ENCODE peak calls at places on chromosomes 3 and 15, in eight cellular contexts. H is GM04503, L is iPS-NIHi11, D is NAMALWA, Y is AG08395, C is WTC11, B is substantia nigra, P is H4. A is an unnamed sample.

GRCh38 chr3:151501905-151502615 is 41.2 kb upstream of the IGSF10 start:
- DNase-seq in H (no peak), L (no peak), D (no peak), Y (no peak), C (no peak), B (no peak), P (no peak), A (no peak)

GRCh38 chr15:95170587-95171380 is 939.4 kb downstream of the MCTP2 start:
- DNase-seq in H (no peak), L (no peak), D (no peak), Y (no peak), C (no peak), B (no peak), P (peak), A (no peak)

GRCh38 chr3:78139166-78139565 is 1099.3 kb downstream of the ROBO2 start:
- DNase-seq in H (no peak), L (no peak), D (no peak), Y (no peak), C (no peak), B (no peak), P (no peak), A (no peak)

GRCh38 chr3:129428382-129429079 is at the start of gene EFCAB12:
- DNase-seq in H (no peak), L (peak), D (peak), Y (peak), C (peak), B (peak), P (peak), A (peak)

GRCh38 chr15:44157679-44158078 is 37.4 kb downstream of the FRMD5 start:
- DNase-seq in H (peak), L (no peak), D (no peak), Y (peak), C (no peak), B (no peak), P (peak), A (peak)

GRCh38 chr3:106206165-106206564 is 337.4 kb upstream of the CBLB start:
- DNase-seq in H (no peak), L (peak), D (no peak), Y (peak), C (no peak), B (no peak), P (no peak), A (no peak)

GRCh38 chr15:83158393-83158792 is 49.2 kb downstream of the HDGFL3 start:
- DNase-seq in H (no peak), L (no peak), D (no peak), Y (no peak), C (no peak), B (no peak), P (no peak), A (peak)

GRCh38 chr3:29949131-29949530 is 657.3 kb upstream of the TGFBR2 start:
- DNase-seq in H (no peak), L (no peak), D (no peak), Y (peak), C (no peak), B (no peak), P (no peak), A (no peak)

GRCh38 chr3:13715167-13715954 is 164.5 kb downstream of the WNT7A start:
- DNase-seq in H (no peak), L (no peak), D (no peak), Y (no peak), C (peak), B (no peak), P (peak), A (no peak)

A was measured in SW480.